ENCODE peak calls at places on chromosomes 2 and 18, in ten cellular contexts. X is stomach, I is K562, F is transverse colon, Q is SK-N-SH, O is upper lobe of left lung, Y is suprapubic skin, S is GM12878, E is H1, V is sigmoid colon. L is an unnamed sample. For H3K36me3, the result is how much of the 10 kb centered on the place peaks cover.

GRCh38 chr2:8515864-8516533 is 165.9 kb upstream of the ID2 start:
- DNase-seq in I (no peak), O (no peak), Y (no peak), S (peak), E (no peak), F (peak), Q (no peak), X (no peak), V (no peak), L (no peak)

GRCh38 chr2:58449286-58450010 is 208.3 kb upstream of the FANCL start:
- DNase-seq in E (no peak), S (peak), I (no peak), V (no peak), Y (no peak), Q (no peak), O (no peak), X (no peak), F (no peak), L (no peak)

GRCh38 chr2:7492719-7493118 is 575.5 kb downstream of the RNF144A start:
- DNase-seq in E (no peak), I (no peak), F (no peak), O (no peak), Y (no peak), V (no peak), X (no peak), S (no peak), Q (no peak), L (no peak)

GRCh38 chr2:215828528-215829184 is 184.7 kb downstream of the MREG start:
- DNase-seq in E (peak), Y (no peak), I (peak), V (peak), F (peak), S (no peak), O (no peak), Q (peak), X (peak), L (peak)

GRCh38 chr2:75276093-75277055 is 77.1 kb upstream of the TACR1 start:
- DNase-seq in O (no peak), S (no peak), F (no peak), V (no peak), Q (no peak), Y (no peak), X (no peak), E (no peak), I (no peak), L (no peak)

GRCh38 chr2:54559593-54560145 is 103.5 kb downstream of the SPTBN1 start:
- DNase-seq in X (no peak), E (no peak), O (peak), Y (no peak), F (peak), S (no peak), V (peak), Q (peak), I (peak), L (peak)

GRCh38 chr2:96870631-96871255 is 863 bp upstream of the SEMA4C start:
- DNase-seq in O (no peak), F (peak), I (peak), Q (no peak), S (no peak), E (no peak), Y (no peak), V (peak), X (peak), L (peak)

GRCh38 chr2:129864719-129865118 is 114.7 kb upstream of the RAB6C start:
- DNase-seq in Q (no peak), S (no peak), Y (no peak), X (no peak), I (no peak), O (no peak), V (no peak), E (no peak), F (no peak), L (no peak)

GRCh38 chr18:69935319-69936190 is 12.1 kb downstream of the CD226 start:
- DNase-seq in V (no peak), F (peak), Y (no peak), I (no peak), S (peak), Q (no peak), E (no peak), X (peak), O (no peak), L (no peak)

GRCh38 chr2:45595724-45596435 is 15.2 kb downstream of the SRBD1 start:
- DNase-seq in E (no peak), X (peak), V (no peak), Y (no peak), O (no peak), I (no peak), F (peak), Q (no peak), S (no peak), L (no peak)

GRCh38 chr2:237720962-237721361 is 77.6 kb upstream of the RBM44 start:
- DNase-seq in Q (no peak), I (no peak), Y (no peak), S (no peak), E (no peak), O (no peak), F (no peak), V (peak), X (no peak), L (no peak)

GRCh38 chr2:223203971-223204370 is 152.0 kb downstream of the KCNE4 start:
- DNase-seq in Y (no peak), O (no peak), I (no peak), V (no peak), Q (no peak), S (no peak), F (no peak), X (no peak), E (no peak), L (no peak)

GRCh38 chr2:42742740-42743666 is 20.9 kb downstream of the OXER1 start:
- DNase-seq in E (no peak), X (no peak), I (no peak), O (no peak), F (no peak), Y (no peak), V (no peak), S (no peak), Q (no peak), L (no peak)

GRCh38 chr2:32342811-32343210 is 14.0 kb upstream of the BIRC6 start:
- DNase-seq in V (no peak), O (no peak), F (no peak), X (no peak), Y (no peak), I (no peak), Q (peak), E (no peak), S (no peak), L (no peak)

GRCh38 chr2:39488450-39488849 is 51.4 kb upstream of the MAP4K3 start:
- DNase-seq in Y (no peak), I (peak), S (no peak), F (no peak), V (peak), E (no peak), X (no peak), Q (no peak), O (no peak), L (peak)

GRCh38 chr2:54568876-54569298 is 112.8 kb downstream of the SPTBN1 start:
- DNase-seq in Q (no peak), E (no peak), I (peak), X (peak), V (no peak), S (peak), Y (no peak), F (peak), O (no peak), L (no peak)

GRCh38 chr2:26330604-26331003 is 15.3 kb upstream of the SELENOI start:
- DNase-seq in V (no peak), I (no peak), S (no peak), X (no peak), Y (no peak), O (no peak), Q (no peak), E (no peak), F (no peak), L (no peak)

GRCh38 chr2:229489016-229489415 is 217.9 kb upstream of the PID1 start:
- DNase-seq in I (no peak), Q (peak), V (no peak), O (peak), X (no peak), F (no peak), Y (no peak), E (no peak), S (no peak), L (no peak)

GRCh38 chr2:71678874-71679273 is 225.5 kb downstream of the DYSF start:
- DNase-seq in S (no peak), V (peak), F (no peak), I (no peak), O (no peak), X (no peak), Y (peak), Q (no peak), E (no peak), L (no peak)
- H3K36me3 ChIP-seq in S (under half), V (under half), F (under half), I (under half), O (under half), X (under half), Y (under half), Q (under half), E (under half), L (under half)

GRCh38 chr2:170972508-170973224 is 43.6 kb downstream of the GORASP2 start:
- DNase-seq in Q (peak), I (no peak), S (no peak), O (no peak), X (no peak), V (no peak), F (no peak), E (no peak), Y (no peak), L (no peak)

GRCh38 chr2:170975127-170975942 is 46.3 kb downstream of the GORASP2 start:
- DNase-seq in Y (no peak), O (peak), S (no peak), V (no peak), F (no peak), I (no peak), X (no peak), E (no peak), Q (no peak), L (no peak)

GRCh38 chr2:170973492-170974303 is 44.6 kb downstream of the GORASP2 start:
- DNase-seq in X (peak), I (peak), Q (peak), V (peak), O (peak), F (peak), S (peak), E (peak), Y (peak), L (peak)

GRCh38 chr2:170974304-170974993 is 45.4 kb downstream of the GORASP2 start:
- DNase-seq in S (no peak), V (no peak), I (no peak), Y (no peak), O (no peak), X (peak), Q (no peak), F (peak), E (no peak), L (peak)

DNA sequence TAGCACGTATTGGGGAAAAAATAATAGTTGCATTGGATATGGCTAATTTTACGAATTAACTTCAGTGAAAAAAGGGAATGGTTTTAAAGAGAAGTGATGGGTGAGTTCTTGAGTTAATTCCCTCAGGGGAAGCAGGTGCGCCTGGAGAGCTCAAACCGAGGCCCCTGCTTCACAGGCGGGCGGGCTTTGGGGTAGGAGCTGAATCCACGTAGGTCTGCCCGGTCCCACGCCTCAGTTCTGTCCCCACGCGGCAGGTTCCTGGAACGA is 44.1 kb downstream of the GORASP2 start:
- DNase-seq in V (no peak), O (no peak), Y (no peak), S (no peak), I (no peak), E (no peak), F (no peak), Q (no peak), X (no peak), L (no peak)
- H3K4me3 ChIP-seq in V (peak), O (peak), Y (peak), S (no peak), I (peak), E (no peak), F (peak), Q (peak), X (peak), L (peak)

DNA sequence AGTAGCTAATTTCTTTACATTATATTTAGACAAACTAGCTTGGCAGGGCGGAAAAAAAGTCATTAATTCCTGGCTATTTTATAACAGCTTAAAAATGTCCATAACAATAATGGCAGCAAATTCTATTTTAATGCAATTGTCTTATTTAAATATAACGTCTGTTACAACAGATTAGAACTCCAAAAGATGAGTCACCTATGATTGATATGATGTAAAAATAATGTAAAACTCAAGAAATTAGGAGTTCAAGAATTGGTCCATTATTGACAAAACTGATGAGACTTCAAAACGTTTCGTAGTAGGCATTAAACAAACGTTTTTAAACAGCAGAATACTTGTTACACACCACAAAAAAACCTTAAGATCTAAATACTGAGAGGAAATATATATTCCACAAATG is 2.7 kb downstream of the XPO1 start:
- DNase-seq in S (no peak), Q (no peak), E (no peak), F (no peak), I (no peak), Y (no peak), X (no peak), V (no peak), O (no peak), L (no peak)
- TF ChIP-seq EP300 in S (no peak), Q (no peak), E (no peak), F (no peak), I (no peak), Y (no peak), X (no peak), V (no peak), O (no peak), L (no peak)

GRCh38 chr2:239110595-239111048 is 262.7 kb downstream of the TWIST2 start:
- DNase-seq in I (no peak), X (no peak), S (no peak), Q (no peak), O (peak), F (peak), Y (no peak), E (no peak), V (peak), L (peak)

GRCh38 chr2:239111401-239112100 is 263.7 kb downstream of the TWIST2 start:
- DNase-seq in Q (no peak), I (no peak), V (peak), F (no peak), X (peak), E (no peak), Y (no peak), S (no peak), O (peak), L (no peak)

GRCh38 chr2:239113164-239113563 is 265.3 kb downstream of the TWIST2 start:
- DNase-seq in Y (no peak), S (no peak), F (peak), Q (no peak), O (no peak), I (no peak), V (peak), X (peak), E (no peak), L (peak)

GRCh38 chr2:239113592-239113991 is 265.7 kb downstream of the TWIST2 start:
- DNase-seq in Y (no peak), I (no peak), V (no peak), Q (peak), S (no peak), E (no peak), F (no peak), X (no peak), O (no peak), L (no peak)

GRCh38 chr2:239112127-239112774 is 264.4 kb downstream of the TWIST2 start:
- DNase-seq in Q (no peak), Y (no peak), S (no peak), X (no peak), I (no peak), V (peak), F (no peak), O (peak), E (no peak), L (no peak)
- H3K36me3 ChIP-seq in Q (under half), Y (under half), S (under half), X (under half), I (under half), V (under half), F (under half), O (under half), E (under half), L (under half)